ENCODE peak calls at places on chromosomes 7 and 10, in five cellular contexts. One of them, this sample, is unnamed.

GRCh38 chr7:105521027-105521730 is 892 bp downstream of the PUS7 start:
- DNase-seq in Right ventricle myocardium inferior: peak; percentile 75
- DNase-seq in NCI-H2029: peak; percentile 61
- DNase-seq in SJSA1: peak; percentile 74
- DNase-seq in AML-193: peak; percentile 24
- DNase-seq in this sample: peak; percentile 42

GRCh38 chr7:3232228-3232627 is 68.8 kb upstream of the SDK1 start:
- DNase-seq in Right ventricle myocardium inferior: no peak
- DNase-seq in NCI-H2029: no peak
- DNase-seq in SJSA1: peak; percentile 4
- DNase-seq in AML-193: no peak
- DNase-seq in this sample: no peak

GRCh38 chr7:105571891-105572290 is 9.4 kb downstream of the EFCAB10 start:
- DNase-seq in Right ventricle myocardium inferior: no peak
- DNase-seq in NCI-H2029: no peak
- DNase-seq in SJSA1: no peak
- DNase-seq in AML-193: no peak
- DNase-seq in this sample: no peak

GRCh38 chr7:134851141-134851540 is 71.7 kb downstream of the CALD1 start:
- DNase-seq in Right ventricle myocardium inferior: no peak
- DNase-seq in NCI-H2029: no peak
- DNase-seq in SJSA1: no peak
- DNase-seq in AML-193: no peak
- DNase-seq in this sample: no peak

GRCh38 chr10:112307631-112308502 is 24.7 kb downstream of the TECTB start:
- DNase-seq in Right ventricle myocardium inferior: no peak
- DNase-seq in NCI-H2029: no peak
- DNase-seq in SJSA1: no peak
- DNase-seq in AML-193: no peak
- DNase-seq in this sample: peak; percentile 21

GRCh38 chr10:132554991-132555647 is 17.5 kb downstream of the INPP5A start:
- DNase-seq in Right ventricle myocardium inferior: peak; percentile 83
- DNase-seq in NCI-H2029: no peak
- DNase-seq in SJSA1: no peak
- DNase-seq in AML-193: no peak
- DNase-seq in this sample: no peak

GRCh38 chr10:49817845-49818244 is 55.7 kb upstream of the OGDHL start:
- DNase-seq in Right ventricle myocardium inferior: no peak
- DNase-seq in NCI-H2029: no peak
- DNase-seq in SJSA1: no peak
- DNase-seq in AML-193: no peak
- DNase-seq in this sample: no peak

GRCh38 chr7:107327986-107328569 is 141.8 kb upstream of the GPR22 start:
- DNase-seq in Right ventricle myocardium inferior: no peak
- DNase-seq in NCI-H2029: no peak
- DNase-seq in SJSA1: peak; percentile 45
- DNase-seq in AML-193: no peak
- DNase-seq in this sample: no peak

GRCh38 chr7:84744388-84744787 is 442.5 kb downstream of the SEMA3D start:
- DNase-seq in Right ventricle myocardium inferior: no peak
- DNase-seq in NCI-H2029: no peak
- DNase-seq in SJSA1: no peak
- DNase-seq in AML-193: no peak
- DNase-seq in this sample: no peak

GRCh38 chr10:12961416-12961815 is 40.1 kb downstream of the CCDC3 start:
- DNase-seq in Right ventricle myocardium inferior: no peak
- DNase-seq in NCI-H2029: no peak
- DNase-seq in SJSA1: no peak
- DNase-seq in AML-193: no peak
- DNase-seq in this sample: no peak

GRCh38 chr7:101696-102376 is 90.5 kb upstream of the FAM20C start:
- DNase-seq in Right ventricle myocardium inferior: no peak
- DNase-seq in NCI-H2029: no peak
- DNase-seq in SJSA1: peak; percentile 77
- DNase-seq in AML-193: no peak
- DNase-seq in this sample: no peak

GRCh38 chr7:131436384-131436783 is 108.7 kb downstream of the MKLN1 start:
- DNase-seq in Right ventricle myocardium inferior: no peak
- DNase-seq in NCI-H2029: no peak
- DNase-seq in SJSA1: no peak
- DNase-seq in AML-193: no peak
- DNase-seq in this sample: no peak

GRCh38 chr7:112173214-112173905 is 32.8 kb downstream of the DOCK4 start:
- DNase-seq in Right ventricle myocardium inferior: no peak
- DNase-seq in NCI-H2029: no peak
- DNase-seq in SJSA1: no peak
- DNase-seq in AML-193: no peak
- DNase-seq in this sample: no peak

GRCh38 chr10:81570878-81571794 is 303.9 kb upstream of the NRG3 start:
- DNase-seq in Right ventricle myocardium inferior: no peak
- DNase-seq in NCI-H2029: no peak
- DNase-seq in SJSA1: no peak
- DNase-seq in AML-193: no peak
- DNase-seq in this sample: no peak

This sample was measured in mucosa of gallbladder.